ENCODE peak calls at places on chromosomes 1 and 21, in six cellular contexts. U, F, M, V, G and X are unnamed samples.

GRCh38 chr1:81453971-81454370 is 346.8 kb upstream of the ADGRL2 start:
- DNase-seq in U (no peak), M (no peak), F (no peak), G (no peak), V (no peak), X (no peak)

GRCh38 chr1:22500476-22500875 is 48.8 kb downstream of the ZBTB40 start:
- DNase-seq in U (no peak), G (no peak), V (no peak), F (no peak), M (no peak), X (no peak)

GRCh38 chr1:45772971-45773370 is 22.5 kb upstream of the IPP start:
- DNase-seq in G (no peak), U (no peak), V (no peak), F (no peak), M (no peak), X (no peak)

GRCh38 chr1:228758451-228758850 is 23.2 kb downstream of the RHOU start:
- DNase-seq in G (no peak), F (no peak), V (no peak), M (no peak), U (no peak), X (no peak)

GRCh38 chr1:48526045-48526714 is 54.2 kb upstream of the SPATA6 start:
- DNase-seq in G (no peak), V (no peak), F (no peak), U (no peak), M (peak), X (no peak)

GRCh38 chr1:233972951-233973635 is 68.6 kb downstream of the SLC35F3 start:
- DNase-seq in M (no peak), U (no peak), V (no peak), G (no peak), F (no peak), X (no peak)

GRCh38 chr1:236509647-236510401 is 14.0 kb upstream of the LGALS8 start:
- DNase-seq in V (no peak), U (no peak), M (no peak), G (no peak), F (no peak), X (no peak)

GRCh38 chr1:42935313-42935624 is 23.4 kb downstream of the SLC2A1 start:
- DNase-seq in F (no peak), M (no peak), V (peak), U (peak), G (no peak), X (no peak)

GRCh38 chr21:45845790-45846130 is 135.8 kb upstream of the COL6A1 start:
- DNase-seq in M (no peak), V (peak), G (no peak), F (peak), U (no peak), X (no peak)

GRCh38 chr1:204150702-204151561 is 912 bp downstream of the ETNK2 start:
- DNase-seq in U (no peak), M (no peak), G (no peak), V (no peak), F (peak), X (no peak)

GRCh38 chr1:219412772-219413171 is 200.1 kb downstream of the ZC3H11B start:
- DNase-seq in U (no peak), V (no peak), G (no peak), F (no peak), M (no peak), X (no peak)

GRCh38 chr1:16254263-16254948 is 17.4 kb upstream of the CPLANE2 start:
- DNase-seq in F (no peak), U (no peak), V (peak), G (no peak), M (no peak), X (no peak)

GRCh38 chr21:45241357-45241756 is 46.3 kb downstream of the POFUT2 start:
- DNase-seq in G (no peak), F (no peak), M (no peak), U (no peak), V (no peak), X (no peak)

GRCh38 chr1:204301171-204301957 is 58.4 kb downstream of the PLEKHA6 start:
- DNase-seq in G (no peak), F (no peak), M (no peak), V (no peak), U (no peak), X (no peak)

GRCh38 chr1:180672105-180672504 is 40.3 kb downstream of the XPR1 start:
- DNase-seq in U (no peak), V (no peak), G (no peak), M (no peak), F (no peak), X (no peak)

GRCh38 chr21:25956993-25957714 is 213.4 kb downstream of the APP start:
- DNase-seq in U (no peak), V (no peak), F (no peak), G (no peak), M (peak), X (no peak)

GRCh38 chr1:112575154-112575804 is 43.7 kb downstream of the ST7L start:
- DNase-seq in G (no peak), U (no peak), V (no peak), M (peak), F (no peak), X (no peak)

GRCh38 chr1:168469690-168470089 is 74.1 kb downstream of the XCL2 start:
- DNase-seq in M (peak), U (no peak), F (no peak), G (no peak), V (peak), X (no peak)

GRCh38 chr21:35226302-35226701 is 177.2 kb upstream of the RUNX1 start:
- DNase-seq in U (no peak), V (no peak), M (no peak), F (no peak), G (no peak), X (no peak)

GRCh38 chr1:156860639-156861423 is at the start of gene NTRK1:
- DNase-seq in U (peak), G (no peak), F (peak), M (no peak), V (no peak), X (no peak)

GRCh38 chr1:229883504-229884200 is 183.4 kb upstream of the GALNT2 start:
- DNase-seq in U (no peak), G (no peak), F (peak), M (no peak), V (peak), X (no peak)

GRCh38 chr1:238113222-238113621 is 222.5 kb upstream of the ZP4 start:
- DNase-seq in G (no peak), U (no peak), M (no peak), F (no peak), V (no peak), X (no peak)

GRCh38 chr1:34640654-34641401 is 114.0 kb upstream of the GJB5 start:
- DNase-seq in F (no peak), V (no peak), G (no peak), M (no peak), U (no peak), X (no peak)

GRCh38 chr1:32250893-32251716 is at the start of gene LCK:
- DNase-seq in U (peak), M (no peak), F (peak), G (peak), V (no peak), X (no peak)

GRCh38 chr1:240575976-240576666 is 35.8 kb downstream of the GREM2 start:
- DNase-seq in M (peak), F (no peak), G (no peak), V (no peak), U (no peak), X (no peak)

GRCh38 chr1:235984041-235984820 is 80.7 kb downstream of the NID1 start:
- DNase-seq in F (no peak), U (no peak), M (no peak), V (no peak), G (no peak), X (no peak)

GRCh38 chr1:100164226-100164625 is 13.8 kb downstream of the LRRC39 start:
- DNase-seq in F (no peak), G (no peak), V (no peak), U (no peak), M (peak), X (no peak)

GRCh38 chr1:186420923-186421322 is 40.0 kb downstream of the PDC start:
- DNase-seq in U (no peak), M (no peak), G (no peak), V (no peak), F (no peak), X (no peak)

GRCh38 chr1:156581661-156582387 is 2.3 kb downstream of the TTC24 start:
- DNase-seq in F (no peak), V (no peak), M (no peak), G (peak), U (peak), X (no peak)

GRCh38 chr1:39261712-39262221 is 57.3 kb downstream of the MACF1 start:
- DNase-seq in M (no peak), V (no peak), U (no peak), G (no peak), F (no peak), X (no peak)

GRCh38 chr1:197200468-197200899 is 54.0 kb upstream of the ASPM start:
- DNase-seq in F (no peak), V (no peak), G (no peak), M (no peak), U (no peak), X (no peak)

GRCh38 chr1:182507685-182508084 is 57.7 kb downstream of the RGSL1 start:
- DNase-seq in M (no peak), F (no peak), V (no peak), G (no peak), U (no peak), X (no peak)

GRCh38 chr1:156134716-156135435 is 18.5 kb upstream of the SEMA4A start:
- DNase-seq in G (no peak), V (no peak), U (no peak), M (no peak), F (no peak), X (no peak)

GRCh38 chr1:20885121-20885520 is 98.0 kb upstream of the HP1BP3 start:
- DNase-seq in M (no peak), F (no peak), V (no peak), G (no peak), U (no peak), X (no peak)

GRCh38 chr1:171485375-171486047 is at the start of gene PRRC2C:
- DNase-seq in U (peak), F (peak), G (peak), M (peak), V (peak), X (peak)

GRCh38 chr1:20626524-20626923 is 6.7 kb upstream of the PINK1 start:
- DNase-seq in U (no peak), G (no peak), V (no peak), M (no peak), F (no peak), X (no peak)

GRCh38 chr1:17108786-17109185 is 10.5 kb downstream of the PADI2 start:
- DNase-seq in G (no peak), M (no peak), U (no peak), V (no peak), F (no peak), X (no peak)

GRCh38 chr1:44283524-44284173 is 70.4 kb downstream of the DMAP1 start:
- DNase-seq in M (no peak), V (no peak), F (no peak), U (no peak), G (no peak), X (no peak)

GRCh38 chr1:26279598-26280332 is at the start of gene SH3BGRL3:
- DNase-seq in F (peak), U (peak), V (peak), M (no peak), G (peak), X (peak)
- TF ChIP-seq CTCF in F (peak), U (no peak), V (no peak), M (peak), G (no peak), X (peak)

DNA sequence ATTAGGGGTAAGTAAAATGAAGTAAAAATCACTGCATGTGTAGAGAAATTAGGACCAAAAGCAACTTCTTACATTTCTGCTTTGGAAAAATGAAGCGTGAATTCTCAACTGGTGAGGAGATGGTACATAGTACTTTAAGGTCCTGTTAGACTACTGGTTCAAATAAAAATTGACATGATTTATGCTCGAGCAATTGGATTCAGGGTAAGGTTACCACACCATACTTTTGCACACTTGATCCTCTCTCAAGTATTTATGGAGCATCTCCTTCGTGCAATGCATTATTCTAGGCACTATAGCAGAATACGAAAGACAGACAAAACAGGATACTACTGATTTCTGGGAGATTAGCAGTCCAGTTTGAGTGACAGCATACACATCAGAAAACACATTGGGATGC is 66.2 kb downstream of the BRINP2 start:
- DNase-seq in F (no peak), M (no peak), G (no peak), V (no peak), U (no peak), X (no peak)
- TF ChIP-seq CTCF in F (no peak), M (no peak), G (no peak), V (no peak), U (no peak), X (no peak)

DNA sequence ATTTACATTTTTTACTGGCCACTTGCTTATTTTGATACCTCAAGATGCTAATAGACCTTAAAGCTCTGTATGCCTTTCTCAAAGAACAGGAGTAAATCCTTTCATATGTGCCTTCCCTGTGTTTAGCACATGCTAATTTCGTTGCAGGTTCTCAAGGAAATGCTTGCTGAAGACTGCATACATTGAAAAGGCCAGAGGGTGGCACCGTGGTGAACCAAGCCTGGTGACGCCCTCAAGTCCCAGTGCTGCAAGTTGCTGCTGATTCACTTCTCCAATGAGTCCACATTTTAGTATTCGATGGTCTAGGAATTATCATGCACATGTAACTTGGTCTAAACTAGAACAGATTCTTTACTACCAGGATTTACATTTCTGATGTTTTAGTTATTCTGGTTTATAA is 94.1 kb downstream of the CLDN17 start:
- DNase-seq in U (no peak), F (peak), M (no peak), G (no peak), V (no peak), X (no peak)
- TF ChIP-seq CTCF in U (no peak), F (peak), M (no peak), G (no peak), V (no peak), X (peak)

DNA sequence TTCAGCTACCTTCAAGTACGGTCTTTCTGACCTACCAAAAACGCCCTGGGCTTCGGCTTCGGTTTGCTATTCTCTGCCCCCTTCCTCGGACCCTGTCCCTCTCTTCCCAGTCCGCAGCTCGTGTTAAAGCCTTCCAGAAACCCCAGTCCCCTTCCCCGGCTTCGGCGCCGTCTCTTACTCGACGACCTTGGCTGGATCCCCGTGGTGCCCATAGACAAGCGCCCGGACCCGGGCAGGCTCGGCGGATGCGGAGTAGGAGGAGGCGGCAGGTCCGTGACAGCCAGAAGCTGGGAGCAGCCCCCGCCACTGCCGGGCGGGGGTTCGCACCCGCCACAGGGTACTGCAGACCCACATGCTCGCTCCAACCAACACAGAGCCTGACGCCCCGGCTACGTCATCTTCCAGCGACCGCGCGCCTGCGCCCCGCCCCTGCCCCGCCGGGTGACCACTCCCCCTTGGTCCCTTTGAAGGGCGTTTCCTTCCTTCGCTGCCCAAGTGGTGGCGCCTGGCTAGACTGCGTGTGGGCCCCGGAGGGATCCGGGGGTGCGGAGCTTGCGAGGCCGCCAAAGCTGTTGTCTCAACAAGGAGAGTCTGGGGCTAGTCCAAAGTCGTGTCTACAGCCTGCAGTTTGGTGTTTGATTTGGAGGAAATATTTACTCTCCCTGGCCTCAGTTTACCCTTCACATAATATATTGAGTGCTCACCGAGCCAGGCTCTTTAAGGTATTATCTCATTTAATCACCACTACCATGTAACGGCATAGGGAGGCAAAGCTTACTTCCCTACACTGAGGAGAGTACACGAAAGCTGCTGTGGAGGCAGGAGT is at the start of gene MECR:
- DNase-seq in U (peak), V (peak), G (peak), M (peak), F (peak), X (peak)
- TF ChIP-seq CTCF in U (no peak), V (no peak), G (no peak), M (peak), F (no peak), X (peak)

DNA sequence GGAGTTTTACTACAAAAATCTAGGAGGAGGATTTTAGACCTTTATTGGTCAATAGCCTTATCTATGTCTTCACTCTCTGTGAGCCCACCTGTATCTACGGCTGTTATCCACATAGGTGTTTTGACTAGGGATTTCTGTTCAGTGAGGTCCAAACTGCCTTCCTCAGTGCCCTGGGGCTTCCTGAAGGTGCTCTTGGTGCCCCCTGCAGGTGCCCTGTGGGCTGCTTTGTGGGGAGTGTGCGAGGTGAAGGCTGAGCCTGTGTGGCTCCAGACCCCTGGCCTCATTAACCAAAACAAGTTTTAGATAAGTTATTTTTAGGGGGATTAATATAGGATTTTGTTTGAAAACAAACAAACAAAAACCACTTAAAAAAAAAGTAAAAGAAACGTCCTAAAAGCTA is 122.5 kb downstream of the KIF26B start:
- DNase-seq in M (no peak), G (no peak), V (no peak), U (no peak), F (peak), X (no peak)
- TF ChIP-seq CTCF in M (no peak), G (no peak), V (no peak), U (no peak), F (peak), X (peak)

GRCh38 chr1:3293563-3294080 is 160.8 kb upstream of the ARHGEF16 start:
- DNase-seq in G (no peak), V (no peak), U (no peak), F (no peak), M (no peak), X (no peak)
- TF ChIP-seq CTCF in G (no peak), V (no peak), U (no peak), F (no peak), M (no peak), X (no peak)

GRCh38 chr1:70234733-70235132 is 13.6 kb downstream of the SRSF11 start:
- DNase-seq in V (no peak), F (no peak), G (no peak), M (no peak), U (no peak), X (no peak)
- TF ChIP-seq CTCF in V (no peak), F (no peak), G (no peak), M (no peak), U (no peak), X (no peak)